ENCODE peak calls at places on chromosome 7, in five cellular contexts. T is psoas muscle, A is left ventricle myocardium inferior, X is A549, Y is PC-3. K is an unnamed sample.

GRCh38 chr7:127632276-127632910 is 14.5 kb upstream of the PAX4 start:
- DNase-seq in X (no peak), T (no peak), Y (no peak), A (no peak), K (no peak)

GRCh38 chr7:39372383-39372782 is 193.8 kb upstream of the YAE1 start:
- DNase-seq in X (no peak), A (no peak), Y (no peak), T (no peak), K (no peak)

GRCh38 chr7:43697690-43698089 is 31.6 kb downstream of the COA1 start:
- DNase-seq in X (no peak), A (no peak), T (no peak), Y (no peak), K (no peak)

GRCh38 chr7:30196408-30196807 is 61.6 kb downstream of the MTURN start:
- DNase-seq in T (no peak), X (no peak), Y (no peak), A (no peak), K (no peak)

GRCh38 chr7:21927693-21928092 is 18.0 kb downstream of the CDCA7L start:
- DNase-seq in A (no peak), Y (no peak), X (no peak), T (no peak), K (no peak)

GRCh38 chr7:126637538-126637937 is 615.2 kb downstream of the GRM8 start:
- DNase-seq in Y (no peak), T (no peak), X (no peak), A (no peak), K (no peak)

GRCh38 chr7:26857534-26858228 is 6.7 kb downstream of the SKAP2 start:
- DNase-seq in X (no peak), T (peak; percentile 55), Y (no peak), A (no peak), K (no peak)

GRCh38 chr7:115953554-115954248 is 76.9 kb downstream of the TFEC start:
- DNase-seq in A (no peak), T (no peak), X (no peak), Y (no peak), K (no peak)

GRCh38 chr7:74183653-74184450 is 9.7 kb downstream of the EIF4H start:
- DNase-seq in A (no peak), X (peak; percentile 41), T (no peak), Y (peak; percentile 62), K (no peak)

GRCh38 chr7:15068324-15068723 is 165.8 kb upstream of the DGKB start:
- DNase-seq in A (no peak), Y (no peak), T (no peak), X (no peak), K (no peak)

GRCh38 chr7:43905954-43906326 is 456 bp downstream of the URGCP start:
- DNase-seq in X (peak; percentile 48), T (peak; percentile 54), A (peak; percentile 29), Y (peak; percentile 14), K (no peak)

GRCh38 chr7:135441791-135442190 is 68.1 kb downstream of the CNOT4 start:
- DNase-seq in Y (peak; percentile 70), A (no peak), T (no peak), X (peak; percentile 15), K (no peak)

GRCh38 chr7:25119102-25119501 is 6.0 kb downstream of the CYCS start:
- DNase-seq in X (no peak), Y (no peak), A (no peak), T (no peak), K (no peak)

GRCh38 chr7:6288270-6288860 is 15.9 kb upstream of the CYTH3 start:
- DNase-seq in Y (no peak), X (no peak), A (no peak), T (no peak), K (no peak)

GRCh38 chr7:122518488-122518887 is 180.4 kb downstream of the RNF133 start:
- DNase-seq in A (no peak), X (no peak), Y (peak; percentile 27), T (no peak), K (no peak)

GRCh38 chr7:122525355-122525754 is 173.6 kb downstream of the RNF133 start:
- DNase-seq in T (no peak), X (no peak), A (no peak), Y (no peak), K (no peak)

GRCh38 chr7:122521767-122522166 is 177.2 kb downstream of the RNF133 start:
- DNase-seq in A (no peak), T (no peak), X (no peak), Y (no peak), K (no peak)

GRCh38 chr7:122517576-122517975 is 181.3 kb downstream of the RNF133 start:
- DNase-seq in Y (no peak), A (no peak), T (no peak), X (no peak), K (no peak)

GRCh38 chr7:122520961-122521555 is 177.9 kb downstream of the RNF133 start:
- DNase-seq in Y (no peak), T (no peak), A (no peak), X (no peak), K (no peak)
- H3K4me1 ChIP-seq in Y (no peaks in the 10 kb centered on the region), T (no peaks in the 10 kb centered on the region), A (no peaks in the 10 kb centered on the region), X (no peaks in the 10 kb centered on the region), K (no peaks in the 10 kb centered on the region)

GRCh38 chr7:28272461-28272877 is 91.9 kb upstream of the JAZF1 start:
- DNase-seq in Y (peak; percentile 17), X (peak; percentile 43), A (peak; percentile 20), T (no peak), K (no peak)
- TF ChIP-seq CTCF in Y (peak; percentile 62), X (peak; percentile 38), A (peak; percentile 75), T (peak; percentile 47), K (peak; percentile 27)

GRCh38 chr7:109497053-109497452 is 927.4 kb downstream of the DNAJB9 start:
- DNase-seq in T (no peak), A (no peak), X (no peak), Y (no peak), K (no peak)
- H3K27ac ChIP-seq in T (no peak overlapping the region), A (no peak overlapping the region), X (no peak overlapping the region), Y (no peak overlapping the region), K (no peak overlapping the region)

GRCh38 chr7:96308253-96308949 is 13.5 kb downstream of the SLC25A13 start:
- DNase-seq in T (no peak), Y (no peak), A (no peak), X (no peak), K (no peak)

GRCh38 chr7:96312502-96312901 is 9.4 kb downstream of the SLC25A13 start:
- DNase-seq in A (no peak), T (no peak), X (no peak), Y (no peak), K (no peak)

GRCh38 chr7:96308950-96309263 is 13.0 kb downstream of the SLC25A13 start:
- DNase-seq in X (no peak), A (no peak), Y (no peak), T (no peak), K (no peak)

GRCh38 chr7:96311967-96312366 is 9.9 kb downstream of the SLC25A13 start:
- DNase-seq in T (peak; percentile 69), Y (no peak), A (peak; percentile 37), X (no peak), K (no peak)

GRCh38 chr7:96310106-96310505 is 11.8 kb downstream of the SLC25A13 start:
- DNase-seq in X (no peak), A (no peak), T (no peak), Y (no peak), K (no peak)
- H3K4me1 ChIP-seq in X (peaks cover 6% of the 10 kb centered on the region), A (peaks cover 89% of the 10 kb centered on the region), T (peaks cover 82% of the 10 kb centered on the region), Y (peaks cover 10% of the 10 kb centered on the region), K (peaks cover 21% of the 10 kb centered on the region)

GRCh38 chr7:23530355-23530754 is 1.4 kb downstream of the TRA2A start:
- DNase-seq in A (no peak), T (no peak), X (peak; percentile 76), Y (peak; percentile 51), K (no peak)
- TF ChIP-seq CTCF in A (peak; percentile 9), T (no peak), X (no peak), Y (no peak), K (no peak)

GRCh38 chr7:111094387-111094786 is 3.5 kb downstream of the LRRN3 start:
- DNase-seq in A (no peak), T (no peak), Y (no peak), X (no peak), K (no peak)

GRCh38 chr7:111089822-111090426 is 1.0 kb upstream of the LRRN3 start:
- DNase-seq in X (peak; percentile 24), T (no peak), Y (peak; percentile 65), A (no peak), K (no peak)

GRCh38 chr7:111090834-111091233 is at the start of gene LRRN3:
- DNase-seq in Y (no peak), A (peak; percentile 38), T (peak; percentile 58), X (no peak), K (no peak)

GRCh38 chr7:111092406-111093160 is 1.7 kb downstream of the LRRN3 start:
- DNase-seq in Y (peak; percentile 32), T (no peak), A (no peak), X (no peak), K (no peak)

DNA sequence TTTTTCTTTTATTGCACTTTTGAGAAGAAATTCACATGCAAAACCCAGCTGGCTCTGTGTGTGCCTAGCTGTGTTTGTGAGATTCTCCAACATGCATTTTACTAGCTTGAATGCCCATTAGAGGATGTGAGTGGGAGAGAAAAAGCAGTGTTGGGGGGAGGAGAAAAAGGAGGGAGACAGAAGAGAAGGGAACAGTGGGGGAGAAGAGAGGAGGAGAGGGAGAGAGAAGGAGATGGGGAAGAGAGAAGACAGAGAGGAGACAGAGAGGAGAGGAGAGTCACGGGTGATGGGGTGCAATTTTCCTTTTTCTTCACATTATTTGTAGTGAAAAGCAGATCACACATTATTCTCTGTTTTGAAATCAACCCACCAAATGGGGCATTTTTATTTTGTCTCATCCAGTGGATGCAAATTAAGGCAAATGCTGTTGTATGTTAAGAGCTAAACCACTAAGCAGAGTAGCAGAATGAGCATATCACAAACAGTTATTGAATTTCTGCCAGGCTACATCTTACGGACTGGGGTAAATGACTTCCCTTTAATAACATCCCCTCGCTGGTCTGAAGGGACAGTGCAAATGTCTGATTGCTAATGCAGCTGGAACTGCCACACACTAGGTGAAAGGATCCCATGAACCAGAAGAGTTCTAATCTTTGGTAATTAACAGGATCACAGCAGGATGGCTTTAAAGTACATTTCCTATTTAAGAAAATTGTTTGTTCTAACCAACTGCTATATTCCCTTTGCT is 870 bp downstream of the LRRN3 start:
- DNase-seq in Y (no peak), X (no peak), A (no peak), T (no peak), K (no peak)
- H3K27ac ChIP-seq in Y (no peak overlapping the region), X (no peak overlapping the region), A (peak overlapping the region; percentile 25), T (no peak overlapping the region), K (no peak overlapping the region)

GRCh38 chr7:12725575-12726316 is 38.3 kb downstream of the ARL4A start:
- DNase-seq in Y (no peak), A (no peak), X (no peak), T (no peak), K (no peak)

GRCh38 chr7:12729112-12729511 is 41.7 kb downstream of the ARL4A start:
- DNase-seq in Y (peak; percentile 30), X (no peak), T (peak; percentile 65), A (peak; percentile 80), K (peak; percentile 19)

GRCh38 chr7:12728192-12728538 is 40.7 kb downstream of the ARL4A start:
- DNase-seq in Y (no peak), X (no peak), A (no peak), T (no peak), K (no peak)

GRCh38 chr7:12727455-12728191 is 40.2 kb downstream of the ARL4A start:
- DNase-seq in A (no peak), T (no peak), X (no peak), Y (no peak), K (no peak)

GRCh38 chr7:12726908-12727307 is 39.5 kb downstream of the ARL4A start:
- DNase-seq in X (no peak), T (no peak), A (no peak), Y (no peak), K (no peak)
- H3K4me1 ChIP-seq in X (peaks cover 28% of the 10 kb centered on the region), T (peaks cover 5% of the 10 kb centered on the region), A (peaks cover 72% of the 10 kb centered on the region), Y (peaks cover 10% of the 10 kb centered on the region), K (peaks cover 8% of the 10 kb centered on the region)